ENCODE peak calls at places on chromosomes 5 and 9, in five cellular contexts. K, N, P, E and Y are unnamed samples.

GRCh38 chr5:57412010-57412409 is 70.6 kb downstream of the ACTBL2 start:
- DNase-seq in K (peak; percentile 77), N (peak; percentile 83), P (peak; percentile 96), E (peak; percentile 24), Y (no peak)

GRCh38 chr9:98859941-98860340 is 52.5 kb downstream of the GALNT12 start:
- DNase-seq in K (no peak), N (no peak), P (no peak), E (no peak), Y (no peak)

GRCh38 chr9:120153258-120153657 is 426.7 kb downstream of the CDK5RAP2 start:
- DNase-seq in K (no peak), N (no peak), P (no peak), E (no peak), Y (no peak)

GRCh38 chr9:107545036-107545435 is 55.5 kb upstream of the KLF4 start:
- DNase-seq in K (no peak), N (no peak), P (no peak), E (no peak), Y (no peak)

GRCh38 chr5:1639757-1640156 is 116.0 kb upstream of the LPCAT1 start:
- DNase-seq in K (no peak), N (no peak), P (no peak), E (no peak), Y (no peak)

GRCh38 chr5:43573058-43573457 is 16.2 kb upstream of the PAIP1 start:
- DNase-seq in K (no peak), N (peak; percentile 43), P (peak; percentile 88), E (no peak), Y (no peak)

GRCh38 chr9:136787690-136788400 is 3.3 kb upstream of the TMEM141 start:
- DNase-seq in K (peak; percentile 73), N (peak; percentile 42), P (peak; percentile 57), E (peak; percentile 77), Y (peak; percentile 56)

GRCh38 chr9:2622361-2623045 is 916 bp downstream of the VLDLR start:
- DNase-seq in K (peak; percentile 33), N (peak; percentile 17), P (no peak), E (peak; percentile 66), Y (peak; percentile 40)

GRCh38 chr5:179858586-179859427 is at the start of gene MRNIP:
- DNase-seq in K (peak; percentile 96), N (peak; percentile 91), P (peak; percentile 92), E (peak; percentile 97), Y (peak; percentile 98)

GRCh38 chr5:98963019-98963418 is 34.2 kb upstream of the CHD1 start:
- DNase-seq in K (no peak), N (no peak), P (no peak), E (no peak), Y (no peak)

GRCh38 chr5:40754381-40755092 is 1.2 kb downstream of the TTC33 start:
- DNase-seq in K (peak; percentile 82), N (peak; percentile 66), P (peak; percentile 57), E (no peak), Y (no peak)

GRCh38 chr9:107472581-107473335 is 16.8 kb downstream of the KLF4 start:
- DNase-seq in K (no peak), N (no peak), P (no peak), E (no peak), Y (no peak)

DNA sequence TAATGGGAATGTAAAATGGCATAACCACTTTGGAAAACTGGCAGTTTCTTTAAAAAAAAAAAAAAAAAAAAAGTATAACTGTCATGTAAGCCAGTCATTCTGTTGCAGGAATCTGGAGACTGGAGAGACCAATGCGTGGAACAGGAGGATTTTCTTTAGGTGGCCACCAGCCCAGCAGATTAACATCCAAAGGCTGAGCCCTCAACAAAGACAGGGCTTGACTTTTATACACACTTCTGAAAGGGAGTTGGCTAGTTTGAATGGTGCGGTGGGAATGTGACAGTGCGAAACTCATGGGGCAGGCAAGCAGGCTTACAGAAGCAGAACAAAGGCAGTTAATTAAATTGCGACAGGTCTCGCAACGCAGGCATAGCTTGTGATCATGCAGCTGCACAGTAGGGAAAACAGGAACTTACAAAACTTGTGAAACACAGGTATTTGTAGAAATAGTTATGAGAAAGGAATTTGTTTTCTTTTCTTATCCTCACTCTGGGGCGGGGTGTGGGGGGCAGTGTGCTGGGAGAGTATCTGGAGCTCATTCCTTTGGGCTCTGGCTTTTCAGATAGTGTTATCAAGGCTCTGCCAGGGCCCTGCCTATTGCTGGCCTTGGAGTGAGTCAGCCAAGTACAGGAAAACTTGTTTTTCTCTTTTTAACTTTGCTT is 12.0 kb downstream of the UIMC1 start:
- DNase-seq in K (peak; percentile 57), N (peak; percentile 60), P (peak; percentile 51), E (no peak), Y (no peak)
- H3K4me3 ChIP-seq in K (no peak overlapping the region), N (no peak overlapping the region), P (no peak overlapping the region), E (no peak overlapping the region), Y (no peak overlapping the region)

GRCh38 chr9:109206670-109207069 is 39.6 kb upstream of the FRRS1L start:
- DNase-seq in K (no peak), N (no peak), P (no peak), E (no peak), Y (no peak)
- H3K4me3 ChIP-seq in K (no peak overlapping the region), N (no peak overlapping the region), P (no peak overlapping the region), E (no peak overlapping the region), Y (no peak overlapping the region)

GRCh38 chr9:36818242-36818938 is 215.7 kb downstream of the PAX5 start:
- DNase-seq in K (peak; percentile 19), N (no peak), P (no peak), E (no peak), Y (no peak)

GRCh38 chr9:36817160-36817834 is 216.8 kb downstream of the PAX5 start:
- DNase-seq in K (no peak), N (no peak), P (no peak), E (no peak), Y (no peak)

GRCh38 chr9:36815566-36816348 is 218.3 kb downstream of the PAX5 start:
- DNase-seq in K (no peak), N (no peak), P (no peak), E (no peak), Y (no peak)

GRCh38 chr9:36820392-36820861 is 213.6 kb downstream of the PAX5 start:
- DNase-seq in K (no peak), N (no peak), P (no peak), E (no peak), Y (no peak)

GRCh38 chr9:36818965-36819870 is 214.8 kb downstream of the PAX5 start:
- DNase-seq in K (no peak), N (no peak), P (no peak), E (peak; percentile 58), Y (no peak)
- H3K4me3 ChIP-seq in K (peak overlapping the region; percentile 69), N (no peak overlapping the region), P (no peak overlapping the region), E (no peak overlapping the region), Y (no peak overlapping the region)

GRCh38 chr5:123785160-123786001 is 273.4 kb downstream of the CSNK1G3 start:
- DNase-seq in K (peak; percentile 47), N (peak; percentile 64), P (peak; percentile 52), E (peak; percentile 27), Y (no peak)
- H3K4me3 ChIP-seq in K (peak overlapping the region; percentile 59), N (no peak overlapping the region), P (peak overlapping the region; percentile 36), E (peak overlapping the region; percentile 26), Y (no peak overlapping the region)

GRCh38 chr5:59125961-59126360 is 543.1 kb downstream of the RAB3C start:
- DNase-seq in K (no peak), N (no peak), P (peak; percentile 41), E (no peak), Y (no peak)

GRCh38 chr5:59124983-59125960 is 542.4 kb downstream of the RAB3C start:
- DNase-seq in K (peak; percentile 48), N (peak; percentile 37), P (peak; percentile 57), E (no peak), Y (peak; percentile 15)

GRCh38 chr5:59128646-59129290 is 545.9 kb downstream of the RAB3C start:
- DNase-seq in K (no peak), N (no peak), P (no peak), E (no peak), Y (no peak)

GRCh38 chr5:59123595-59124561 is 541.0 kb downstream of the RAB3C start:
- DNase-seq in K (peak; percentile 48), N (peak; percentile 41), P (no peak), E (no peak), Y (no peak)

GRCh38 chr5:59126665-59127354 is 543.9 kb downstream of the RAB3C start:
- DNase-seq in K (peak; percentile 59), N (peak; percentile 55), P (peak; percentile 79), E (no peak), Y (peak; percentile 36)
- H3K4me3 ChIP-seq in K (peak overlapping the region; percentile 68), N (no peak overlapping the region), P (peak overlapping the region; percentile 44), E (peak overlapping the region; percentile 42), Y (no peak overlapping the region)

GRCh38 chr9:92506184-92506857 is 24.0 kb upstream of the ASPN start:
- DNase-seq in K (peak; percentile 54), N (peak; percentile 95), P (peak; percentile 97), E (no peak), Y (peak; percentile 3)

GRCh38 chr9:92504881-92505280 is 22.6 kb upstream of the ASPN start:
- DNase-seq in K (no peak), N (peak; percentile 35), P (peak; percentile 22), E (no peak), Y (no peak)

GRCh38 chr9:92507496-92507895 is 25.2 kb upstream of the ASPN start:
- DNase-seq in K (no peak), N (no peak), P (no peak), E (peak; percentile 22), Y (no peak)

GRCh38 chr9:92508018-92508417 is 25.7 kb upstream of the ASPN start:
- DNase-seq in K (no peak), N (no peak), P (no peak), E (peak; percentile 20), Y (no peak)

DNA sequence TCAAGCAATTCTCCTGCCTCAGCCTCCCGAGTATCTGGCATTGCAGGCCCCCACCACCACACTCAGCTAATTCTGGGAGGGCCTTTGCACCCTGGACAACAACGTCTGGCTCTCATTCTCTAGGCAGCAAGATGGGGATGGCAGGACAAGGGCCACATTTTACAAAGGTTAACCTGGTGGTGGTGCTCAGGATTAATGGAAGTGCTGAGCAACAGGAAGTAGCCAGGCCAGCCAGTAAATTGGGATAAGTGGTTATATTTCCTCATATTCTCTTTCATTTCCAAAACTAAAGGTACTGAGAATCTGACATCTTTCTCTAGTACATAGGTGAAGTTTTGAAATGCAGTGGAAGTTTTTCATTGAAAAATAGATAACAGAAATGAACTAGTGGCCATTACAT is 24.7 kb upstream of the ASPN start:
- DNase-seq in K (no peak), N (no peak), P (peak; percentile 14), E (no peak), Y (no peak)
- H3K4me3 ChIP-seq in K (no peak overlapping the region), N (no peak overlapping the region), P (no peak overlapping the region), E (no peak overlapping the region), Y (no peak overlapping the region)